ENCODE peak calls at places on chromosomes 6 and 20, in nine cellular contexts. N, T, S, M, V, B, J, X and H are unnamed samples.

GRCh38 chr20:37880726-37881591 is 22.0 kb upstream of the VSTM2L start:
- DNase-seq in N (peak), T (no peak), S (no peak), M (peak), V (peak), B (peak), J (no peak), X (peak), H (no peak)

GRCh38 chr20:63252157-63252780 is 2.0 kb downstream of the NKAIN4 start:
- DNase-seq in N (no peak), T (no peak), S (no peak), M (no peak), V (no peak), B (no peak), J (no peak), X (no peak), H (no peak)

GRCh38 chr20:15951711-15952110 is 621.5 kb downstream of the KIF16B start:
- DNase-seq in N (no peak), T (no peak), S (no peak), M (no peak), V (no peak), B (no peak), J (no peak), X (no peak), H (no peak)

GRCh38 chr20:19815553-19815991 is 57.5 kb downstream of the RIN2 start:
- DNase-seq in N (no peak), T (peak), S (no peak), M (no peak), V (no peak), B (peak), J (peak), X (no peak), H (no peak)

GRCh38 chr6:158757753-158758090 is 61.4 kb downstream of the EZR start:
- DNase-seq in N (no peak), T (no peak), S (no peak), M (no peak), V (peak), B (no peak), J (no peak), X (no peak), H (peak)

GRCh38 chr6:163461696-163462095 is 47.2 kb downstream of the QKI start:
- DNase-seq in N (no peak), T (no peak), S (no peak), M (no peak), V (no peak), B (no peak), J (no peak), X (no peak), H (no peak)

GRCh38 chr6:24394777-24395437 is 7.8 kb upstream of the MRS2 start:
- DNase-seq in N (no peak), T (no peak), S (no peak), M (no peak), V (no peak), B (no peak), J (no peak), X (no peak), H (no peak)

GRCh38 chr20:40497781-40498691 is 191.0 kb downstream of the MAFB start:
- DNase-seq in N (no peak), T (no peak), S (peak), M (no peak), V (no peak), B (peak), J (peak), X (no peak), H (peak)

GRCh38 chr6:157539900-157540752 is 159.1 kb downstream of the ZDHHC14 start:
- DNase-seq in N (no peak), T (no peak), S (peak), M (no peak), V (no peak), B (no peak), J (no peak), X (no peak), H (no peak)

GRCh38 chr6:157542405-157542943 is 161.5 kb downstream of the ZDHHC14 start:
- DNase-seq in N (no peak), T (no peak), S (no peak), M (no peak), V (no peak), B (no peak), J (no peak), X (peak), H (no peak)

GRCh38 chr6:157539421-157539822 is 158.4 kb downstream of the ZDHHC14 start:
- DNase-seq in N (no peak), T (no peak), S (no peak), M (no peak), V (no peak), B (no peak), J (no peak), X (no peak), H (no peak)

GRCh38 chr6:157538698-157539097 is 157.7 kb downstream of the ZDHHC14 start:
- DNase-seq in N (no peak), T (no peak), S (no peak), M (no peak), V (no peak), B (no peak), J (no peak), X (no peak), H (no peak)

GRCh38 chr6:157541618-157542404 is 160.8 kb downstream of the ZDHHC14 start:
- DNase-seq in N (no peak), T (no peak), S (no peak), M (no peak), V (no peak), B (no peak), J (no peak), X (no peak), H (no peak)
- TF ChIP-seq EP300 in N (no peak), T (no peak), S (no peak), M (no peak), V (no peak), B (no peak), J (no peak), X (no peak), H (no peak)

GRCh38 chr6:44001318-44001868 is 125.9 kb downstream of the MRPL14 start:
- DNase-seq in N (peak), T (no peak), S (no peak), M (peak), V (no peak), B (no peak), J (no peak), X (no peak), H (peak)
- TF ChIP-seq CTCF in N (no peak), T (peak), S (no peak), M (peak), V (no peak), B (no peak), J (peak), X (peak), H (peak)

GRCh38 chr20:44583179-44583578 is 800 bp downstream of the PKIG start:
- DNase-seq in N (no peak), T (no peak), S (no peak), M (no peak), V (no peak), B (no peak), J (no peak), X (no peak), H (no peak)
- H3K4me3 ChIP-seq in N (peak), T (no peak), S (peak), M (no peak), V (peak), B (peak), J (peak), X (peak), H (peak)

GRCh38 chr6:4253604-4254211 is 118.3 kb upstream of the ECI2 start:
- DNase-seq in N (no peak), T (peak), S (no peak), M (no peak), V (peak), B (no peak), J (no peak), X (no peak), H (no peak)
- TF ChIP-seq EP300 in N (no peak), T (no peak), S (no peak), M (no peak), V (no peak), B (no peak), J (peak), X (no peak), H (no peak)

DNA sequence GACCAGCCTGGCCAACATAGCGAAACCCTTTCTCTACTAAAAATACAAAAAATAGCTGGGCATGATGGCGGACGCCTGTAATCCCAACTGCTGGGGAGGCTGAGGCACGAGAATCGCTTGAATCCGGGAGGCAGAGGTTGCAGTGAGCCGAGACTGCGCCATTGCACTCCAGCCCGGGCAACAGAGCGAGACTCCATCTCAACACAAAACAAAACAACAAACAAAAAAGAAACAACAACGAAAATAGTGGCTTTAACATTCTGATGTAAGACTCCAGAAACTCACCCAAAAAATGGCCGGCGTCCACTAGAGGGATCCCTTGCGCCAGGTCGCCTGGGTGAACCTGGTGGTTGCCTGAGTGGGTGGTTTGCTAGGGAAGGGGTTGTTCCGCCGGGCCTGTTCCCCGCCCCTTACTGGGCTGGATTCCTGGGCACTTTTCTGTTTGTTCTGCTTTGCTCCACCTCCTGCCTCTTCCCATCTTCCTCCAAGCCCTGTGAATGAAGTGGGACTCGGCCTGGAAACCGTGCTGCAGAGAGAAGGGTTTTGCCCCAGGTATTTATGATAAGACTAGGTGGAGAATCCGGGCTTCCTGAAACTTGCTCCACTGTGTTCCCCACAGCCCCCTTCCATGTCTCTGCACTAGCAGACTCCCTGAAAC is 1.5 kb downstream of the PABPC1L start:
- DNase-seq in N (peak), T (peak), S (peak), M (peak), V (peak), B (no peak), J (no peak), X (peak), H (no peak)
- TF ChIP-seq CTCF in N (no peak), T (peak), S (peak), M (peak), V (peak), B (peak), J (no peak), X (peak), H (peak)

GRCh38 chr20:47262008-47262364 is 94.5 kb downstream of the ZMYND8 start:
- DNase-seq in N (no peak), T (no peak), S (no peak), M (no peak), V (no peak), B (no peak), J (no peak), X (no peak), H (no peak)
- H3K4me3 ChIP-seq in N (no peak), T (no peak), S (no peak), M (no peak), V (no peak), B (no peak), J (no peak), X (no peak), H (no peak)

DNA sequence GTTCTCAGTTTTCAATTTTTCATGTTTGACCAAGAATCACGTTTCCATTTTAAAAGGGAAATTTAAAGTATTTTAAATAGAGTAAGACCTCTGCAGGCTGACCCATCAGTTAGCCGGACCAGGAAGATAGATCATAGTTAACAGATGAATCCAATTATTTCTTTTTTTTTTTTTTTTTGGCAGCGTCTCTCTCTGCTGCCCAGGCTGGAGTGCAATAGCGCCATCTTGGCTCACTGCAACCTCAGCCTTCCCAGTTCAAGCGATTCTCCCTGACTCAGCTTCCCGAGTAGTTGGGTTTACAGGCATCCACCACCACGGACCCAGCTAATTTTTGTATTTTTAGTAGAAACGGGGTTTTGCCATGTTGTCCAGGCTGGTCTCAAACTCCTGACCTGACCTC is 256.7 kb upstream of the CNR1 start:
- DNase-seq in N (no peak), T (no peak), S (no peak), M (peak), V (no peak), B (no peak), J (no peak), X (no peak), H (no peak)
- TF ChIP-seq EP300 in N (no peak), T (no peak), S (no peak), M (no peak), V (no peak), B (no peak), J (no peak), X (no peak), H (no peak)

GRCh38 chr20:58511861-58512260 is 3.3 kb downstream of the APCDD1L start:
- DNase-seq in N (no peak), T (no peak), S (no peak), M (peak), V (no peak), B (no peak), J (no peak), X (peak), H (no peak)
- TF ChIP-seq CTCF in N (no peak), T (no peak), S (no peak), M (no peak), V (no peak), B (no peak), J (no peak), X (no peak), H (no peak)

GRCh38 chr6:134216304-134217029 is 101.4 kb downstream of the SGK1 start:
- DNase-seq in N (no peak), T (no peak), S (no peak), M (no peak), V (no peak), B (no peak), J (no peak), X (no peak), H (no peak)

GRCh38 chr6:134217110-134217509 is 100.8 kb downstream of the SGK1 start:
- DNase-seq in N (no peak), T (no peak), S (no peak), M (no peak), V (no peak), B (no peak), J (no peak), X (no peak), H (no peak)

GRCh38 chr6:134207431-134207830 is 110.5 kb downstream of the SGK1 start:
- DNase-seq in N (no peak), T (no peak), S (no peak), M (no peak), V (no peak), B (no peak), J (no peak), X (no peak), H (no peak)

DNA sequence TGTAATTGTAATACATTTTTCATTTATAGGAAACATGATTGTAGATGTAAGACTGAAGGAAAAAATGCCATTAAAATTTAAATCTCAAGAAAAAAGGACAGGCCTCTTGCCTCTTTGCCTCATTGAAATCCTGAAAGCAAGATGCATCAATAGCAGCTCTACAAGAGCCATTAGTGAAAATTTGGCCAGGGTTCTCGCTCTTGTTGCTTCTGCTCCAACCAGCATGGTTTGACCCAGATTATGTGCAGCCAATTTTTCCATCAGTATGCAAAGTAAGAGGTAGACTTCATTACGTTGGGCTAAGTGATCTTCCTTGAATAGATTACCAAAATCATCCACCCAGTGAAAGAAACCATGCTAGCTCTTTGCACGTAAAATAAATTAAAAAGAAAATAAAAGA is 106.6 kb downstream of the SGK1 start:
- DNase-seq in N (no peak), T (no peak), S (no peak), M (no peak), V (no peak), B (no peak), J (no peak), X (no peak), H (no peak)
- H3K4me3 ChIP-seq in N (no peak), T (no peak), S (no peak), M (no peak), V (no peak), B (no peak), J (no peak), X (no peak), H (no peak)